ENCODE peak calls at places on chromosomes 6 and 20, in six cellular contexts. A is tibial artery, O is ovary, R is Panc1, L is fibroblast of lung, F is uterus. B is an unnamed sample.

GRCh38 chr20:57317316-57317788 is 12.3 kb upstream of the SPO11 start:
- DNase-seq in A (no peak), O (no peak), R (no peak), L (no peak), F (no peak), B (no peak)

GRCh38 chr20:57317789-57318371 is 11.7 kb upstream of the SPO11 start:
- DNase-seq in A (no peak), O (no peak), R (no peak), L (no peak), F (no peak), B (no peak)

GRCh38 chr6:17032595-17033591 is 69.0 kb upstream of the STMND1 start:
- DNase-seq in A (peak; percentile 87), O (peak; percentile 57), R (peak; percentile 77), L (peak; percentile 95), F (peak; percentile 88), B (peak; percentile 94)

GRCh38 chr6:163085861-163086562 is 328.5 kb upstream of the QKI start:
- DNase-seq in A (no peak), O (no peak), R (no peak), L (no peak), F (no peak), B (no peak)

GRCh38 chr6:108562503-108562993 is 1.8 kb downstream of the FOXO3 start:
- DNase-seq in A (peak; percentile 90), O (peak; percentile 83), R (peak; percentile 93), L (peak; percentile 75), F (peak; percentile 82), B (no peak)

GRCh38 chr6:105193647-105194046 is 13.8 kb upstream of the POPDC3 start:
- DNase-seq in A (no peak), O (no peak), R (no peak), L (peak; percentile 86), F (no peak), B (peak; percentile 83)

GRCh38 chr20:45782890-45783289 is 8.8 kb downstream of the WFDC3 start:
- DNase-seq in A (no peak), O (no peak), R (no peak), L (no peak), F (no peak), B (no peak)

GRCh38 chr6:107179004-107179403 is 63.7 kb upstream of the BEND3 start:
- DNase-seq in A (no peak), O (no peak), R (no peak), L (peak; percentile 27), F (no peak), B (no peak)

GRCh38 chr20:13996265-13996664 is 949 bp downstream of the MACROD2 start:
- DNase-seq in A (no peak), O (no peak), R (no peak), L (no peak), F (no peak), B (no peak)

GRCh38 chr6:73169111-73169510 is 56.2 kb downstream of the KHDC1L start:
- DNase-seq in A (no peak), O (no peak), R (no peak), L (peak; percentile 64), F (no peak), B (no peak)

GRCh38 chr6:149963212-149963461 is 606 bp upstream of the ULBP1 start:
- DNase-seq in A (no peak), O (no peak), R (peak; percentile 10), L (peak; percentile 59), F (no peak), B (no peak)

GRCh38 chr6:118562959-118563358 is 14.9 kb downstream of the PLN start:
- DNase-seq in A (no peak), O (no peak), R (no peak), L (no peak), F (no peak), B (no peak)

GRCh38 chr20:11204926-11205768 is 531.3 kb upstream of the JAG1 start:
- DNase-seq in A (peak; percentile 50), O (peak; percentile 59), R (peak; percentile 85), L (peak; percentile 82), F (peak; percentile 38), B (peak; percentile 45)

GRCh38 chr20:62835931-62836861 is 19.3 kb downstream of the COL9A3 start:
- DNase-seq in A (no peak), O (no peak), R (no peak), L (no peak), F (no peak), B (no peak)

GRCh38 chr6:42141603-42142117 is 760 bp downstream of the C6orf132 start:
- DNase-seq in A (no peak), O (no peak), R (no peak), L (peak; percentile 29), F (no peak), B (no peak)

GRCh38 chr6:90820436-90820835 is 233.6 kb upstream of the MAP3K7 start:
- DNase-seq in A (no peak), O (no peak), R (no peak), L (no peak), F (no peak), B (no peak)

GRCh38 chr6:37020426-37021211 is 15.2 kb downstream of the FGD2 start:
- DNase-seq in A (no peak), O (no peak), R (no peak), L (no peak), F (no peak), B (no peak)

GRCh38 chr6:53827485-53827884 is 32.7 kb downstream of the LRRC1 start:
- DNase-seq in A (no peak), O (no peak), R (no peak), L (no peak), F (no peak), B (no peak)

GRCh38 chr20:23047001-23047737 is 2.3 kb downstream of the THBD start:
- DNase-seq in A (no peak), O (no peak), R (no peak), L (no peak), F (no peak), B (no peak)
- H3K4me3 ChIP-seq in A (peak overlapping the region; percentile 82), O (peak overlapping the region; percentile 36), R (peak overlapping the region; percentile 56), L (peak overlapping the region; percentile 55), F (peak overlapping the region; percentile 13), B (no peak overlapping the region)

DNA sequence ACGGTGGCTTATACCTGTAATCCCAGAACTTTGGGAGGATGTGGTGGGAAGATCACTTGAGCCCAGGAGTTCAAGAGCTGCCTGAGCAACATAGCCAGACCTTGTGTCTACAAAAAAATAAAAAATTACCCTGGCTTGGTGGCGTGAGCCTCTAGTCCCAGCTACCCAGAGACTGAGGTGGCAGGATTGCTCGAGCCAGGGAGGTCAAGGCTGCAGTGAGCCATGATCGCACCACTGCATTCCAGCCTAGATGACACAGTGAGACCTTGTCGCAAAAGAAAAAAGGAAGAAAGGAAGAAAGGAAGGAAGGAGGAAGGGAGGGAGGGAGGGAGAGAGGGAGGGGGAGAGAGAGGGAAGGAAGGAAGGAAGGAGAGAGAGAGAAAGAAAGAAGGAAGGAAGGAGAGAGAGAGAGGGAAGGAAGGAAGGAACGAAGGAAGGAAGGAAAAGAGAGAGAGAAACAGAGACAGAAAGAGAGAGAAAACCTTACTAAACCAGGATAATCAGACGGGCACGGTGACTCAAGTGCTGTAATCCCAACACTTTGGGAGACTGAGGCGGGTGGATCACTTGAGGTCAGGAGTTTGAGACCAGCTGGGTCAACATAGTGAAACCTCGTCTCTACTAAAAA is 10.9 kb upstream of the PNRC1 start:
- DNase-seq in A (no peak), O (no peak), R (no peak), L (no peak), F (no peak), B (no peak)
- TF ChIP-seq CTCF in A (no peak), O (no peak), R (no peak), L (no peak), F (no peak), B (no peak)

GRCh38 chr6:131636880-131637792 is at the start of gene ENPP3:
- DNase-seq in A (no peak), O (no peak), R (no peak), L (peak; percentile 37), F (no peak), B (no peak)
- H3K4me3 ChIP-seq in A (no peak within 1 kb of the TSS), O (no peak within 1 kb of the TSS), R (no peak within 1 kb of the TSS), L (no peak within 1 kb of the TSS), F (no peak within 1 kb of the TSS), B (no peak within 1 kb of the TSS)

GRCh38 chr6:52213127-52213526 is 27.0 kb downstream of the IL17A start:
- DNase-seq in A (no peak), O (no peak), R (no peak), L (no peak), F (no peak), B (no peak)
- TF ChIP-seq CTCF in A (no peak), O (no peak), R (no peak), L (no peak), F (no peak), B (no peak)

GRCh38 chr20:47678536-47678935 is 106.7 kb downstream of the SULF2 start:
- DNase-seq in A (no peak), O (no peak), R (no peak), L (no peak), F (no peak), B (no peak)
- H3K4me3 ChIP-seq in A (no peak overlapping the region), O (no peak overlapping the region), R (no peak overlapping the region), L (no peak overlapping the region), F (no peak overlapping the region), B (no peak overlapping the region)

GRCh38 chr20:53149184-53149651 is 177.1 kb downstream of the TSHZ2 start:
- DNase-seq in A (no peak), O (no peak), R (no peak), L (no peak), F (no peak), B (no peak)

GRCh38 chr20:53146201-53146891 is 174.2 kb downstream of the TSHZ2 start:
- DNase-seq in A (no peak), O (no peak), R (no peak), L (no peak), F (no peak), B (no peak)

GRCh38 chr20:53150532-53150931 is 178.4 kb downstream of the TSHZ2 start:
- DNase-seq in A (no peak), O (no peak), R (no peak), L (no peak), F (no peak), B (no peak)

GRCh38 chr20:53149652-53150205 is 177.6 kb downstream of the TSHZ2 start:
- DNase-seq in A (no peak), O (no peak), R (no peak), L (no peak), F (peak; percentile 56), B (no peak)

GRCh38 chr20:53148764-53149163 is 176.6 kb downstream of the TSHZ2 start:
- DNase-seq in A (no peak), O (no peak), R (no peak), L (no peak), F (no peak), B (no peak)
- TF ChIP-seq CTCF in A (no peak), O (no peak), R (no peak), L (no peak), F (no peak), B (no peak)

DNA sequence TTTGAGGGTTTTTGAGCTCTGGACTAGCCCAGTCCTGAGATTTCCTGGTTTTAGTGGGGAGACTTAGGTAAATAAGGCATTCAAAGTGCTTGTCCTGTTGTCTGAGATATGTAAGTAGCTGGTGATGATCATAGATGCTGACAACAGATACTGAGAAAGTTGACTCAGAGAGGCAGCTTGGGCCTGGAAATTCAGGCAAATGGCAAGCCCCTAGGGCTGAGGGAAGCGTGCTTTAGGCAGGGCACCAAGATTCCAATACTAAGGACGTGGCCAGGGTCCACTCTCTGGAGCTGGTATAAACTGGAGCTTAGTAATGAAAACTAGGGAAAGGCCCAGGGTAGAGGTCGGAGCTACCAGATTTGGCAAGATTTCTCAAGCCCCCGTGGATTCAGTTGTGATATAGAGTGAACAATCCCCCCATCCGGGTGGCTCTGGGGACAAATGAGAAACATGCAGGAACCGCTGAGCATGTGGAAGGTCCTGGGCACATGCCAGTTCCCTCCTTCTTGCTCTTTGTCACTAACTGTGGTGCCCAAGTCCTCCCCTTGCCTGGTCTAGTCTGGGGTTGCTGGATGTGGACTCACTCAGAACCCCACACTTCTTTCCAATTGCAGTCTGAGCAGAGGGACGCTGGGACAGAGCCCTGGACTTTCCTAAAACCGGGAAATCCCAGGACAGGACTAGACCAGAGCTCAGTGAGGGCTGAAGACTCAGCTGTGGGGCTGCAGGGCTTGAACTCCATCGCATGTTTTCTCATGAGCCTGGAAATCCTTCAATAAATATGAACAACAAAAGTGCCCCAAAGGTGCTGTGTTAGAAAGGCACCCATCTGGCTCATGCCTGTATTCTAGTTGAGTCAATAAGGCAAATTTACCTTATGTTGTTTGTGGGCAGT is 10.3 kb downstream of the SLC22A3 start:
- DNase-seq in A (no peak), O (no peak), R (no peak), L (no peak), F (no peak), B (no peak)
- H3K4me3 ChIP-seq in A (no peak overlapping the region), O (no peak overlapping the region), R (no peak overlapping the region), L (no peak overlapping the region), F (no peak overlapping the region), B (no peak overlapping the region)

B was measured in astrocyte of the cerebellum.